ENCODE peak calls at places on chromosomes 3 and 15, in eight cellular contexts. One of them, this sample, is unnamed.

GRCh38 chr15:27414168-27414870 is 443.3 kb downstream of the GABRG3 start:
- DNase-seq in Caco-2: no peak
- DNase-seq in endothelial cell of umbilical vein: no peak
- DNase-seq in Panc1: no peak
- DNase-seq in astrocyte: peak; percentile 84
- DNase-seq in PC-3: no peak
- DNase-seq in IMR-90: no peak
- DNase-seq in heart right ventricle: no peak
- DNase-seq in this sample: no peak

GRCh38 chr3:149581681-149582349 is 76.0 kb downstream of the WWTR1 start:
- DNase-seq in Caco-2: no peak
- DNase-seq in endothelial cell of umbilical vein: peak; percentile 84
- DNase-seq in Panc1: peak; percentile 88
- DNase-seq in astrocyte: peak; percentile 91
- DNase-seq in PC-3: peak; percentile 97
- DNase-seq in IMR-90: peak; percentile 89
- DNase-seq in heart right ventricle: no peak
- DNase-seq in this sample: no peak

GRCh38 chr15:89664441-89664840 is 9.2 kb upstream of the KIF7 start:
- DNase-seq in Caco-2: no peak
- DNase-seq in endothelial cell of umbilical vein: no peak
- DNase-seq in Panc1: no peak
- DNase-seq in astrocyte: no peak
- DNase-seq in PC-3: no peak
- DNase-seq in IMR-90: no peak
- DNase-seq in heart right ventricle: no peak
- DNase-seq in this sample: no peak

GRCh38 chr3:133230191-133230590 is 169.7 kb upstream of the BFSP2 start:
- DNase-seq in Caco-2: no peak
- DNase-seq in endothelial cell of umbilical vein: no peak
- DNase-seq in Panc1: no peak
- DNase-seq in astrocyte: no peak
- DNase-seq in PC-3: no peak
- DNase-seq in IMR-90: no peak
- DNase-seq in heart right ventricle: peak; percentile 9
- DNase-seq in this sample: no peak

GRCh38 chr15:39127925-39128617 is 452.8 kb upstream of the THBS1 start:
- DNase-seq in Caco-2: peak; percentile 80
- DNase-seq in endothelial cell of umbilical vein: peak; percentile 98
- DNase-seq in Panc1: peak; percentile 89
- DNase-seq in astrocyte: peak; percentile 99
- DNase-seq in PC-3: peak; percentile 97
- DNase-seq in IMR-90: peak; percentile 97
- DNase-seq in heart right ventricle: no peak
- DNase-seq in this sample: no peak

GRCh38 chr3:22361465-22361864 is 610.5 kb upstream of the ZNF385D start:
- DNase-seq in Caco-2: no peak
- DNase-seq in endothelial cell of umbilical vein: no peak
- DNase-seq in Panc1: no peak
- DNase-seq in astrocyte: peak; percentile 4
- DNase-seq in PC-3: no peak
- DNase-seq in IMR-90: no peak
- DNase-seq in heart right ventricle: no peak
- DNase-seq in this sample: no peak

GRCh38 chr3:134056464-134056891 is 26.8 kb upstream of the SLCO2A1 start:
- DNase-seq in Caco-2: peak; percentile 51
- DNase-seq in endothelial cell of umbilical vein: peak; percentile 20
- DNase-seq in Panc1: no peak
- DNase-seq in astrocyte: no peak
- DNase-seq in PC-3: no peak
- DNase-seq in IMR-90: peak; percentile 18
- DNase-seq in heart right ventricle: no peak
- DNase-seq in this sample: no peak

GRCh38 chr3:112374334-112374734 is 41.4 kb downstream of the CD200 start:
- DNase-seq in Caco-2: no peak
- DNase-seq in endothelial cell of umbilical vein: peak; percentile 46
- DNase-seq in Panc1: no peak
- DNase-seq in astrocyte: peak; percentile 56
- DNase-seq in PC-3: no peak
- DNase-seq in IMR-90: no peak
- DNase-seq in heart right ventricle: no peak
- DNase-seq in this sample: no peak

GRCh38 chr3:75341324-75342067 is 322.6 kb upstream of the FRG2C start:
- DNase-seq in Caco-2: no peak
- DNase-seq in endothelial cell of umbilical vein: no peak
- DNase-seq in Panc1: no peak
- DNase-seq in astrocyte: no peak
- DNase-seq in PC-3: no peak
- DNase-seq in IMR-90: no peak
- DNase-seq in heart right ventricle: no peak
- DNase-seq in this sample: no peak

GRCh38 chr3:105686324-105686897 is 182.4 kb downstream of the CBLB start:
- DNase-seq in Caco-2: no peak
- DNase-seq in endothelial cell of umbilical vein: peak; percentile 24
- DNase-seq in Panc1: no peak
- DNase-seq in astrocyte: no peak
- DNase-seq in PC-3: peak; percentile 59
- DNase-seq in IMR-90: peak; percentile 54
- DNase-seq in heart right ventricle: no peak
- DNase-seq in this sample: no peak

GRCh38 chr3:57068437-57069089 is 8.1 kb downstream of the SPATA12 start:
- DNase-seq in Caco-2: no peak
- DNase-seq in endothelial cell of umbilical vein: peak; percentile 66
- DNase-seq in Panc1: peak; percentile 77
- DNase-seq in astrocyte: peak; percentile 89
- DNase-seq in PC-3: peak; percentile 81
- DNase-seq in IMR-90: peak; percentile 61
- DNase-seq in heart right ventricle: peak; percentile 53
- DNase-seq in this sample: no peak

GRCh38 chr3:41202834-41203345 is 3.6 kb downstream of the CTNNB1 start:
- DNase-seq in Caco-2: no peak
- DNase-seq in endothelial cell of umbilical vein: peak; percentile 71
- DNase-seq in Panc1: no peak
- DNase-seq in astrocyte: peak; percentile 49
- DNase-seq in PC-3: peak; percentile 70
- DNase-seq in IMR-90: peak; percentile 61
- DNase-seq in heart right ventricle: peak; percentile 26
- DNase-seq in this sample: no peak

GRCh38 chr3:59185586-59186381 is 136.0 kb upstream of the CFAP20DC start:
- DNase-seq in Caco-2: no peak
- DNase-seq in endothelial cell of umbilical vein: no peak
- DNase-seq in Panc1: no peak
- DNase-seq in astrocyte: peak; percentile 50
- DNase-seq in PC-3: peak; percentile 28
- DNase-seq in IMR-90: peak; percentile 19
- DNase-seq in heart right ventricle: no peak
- DNase-seq in this sample: no peak

DNA sequence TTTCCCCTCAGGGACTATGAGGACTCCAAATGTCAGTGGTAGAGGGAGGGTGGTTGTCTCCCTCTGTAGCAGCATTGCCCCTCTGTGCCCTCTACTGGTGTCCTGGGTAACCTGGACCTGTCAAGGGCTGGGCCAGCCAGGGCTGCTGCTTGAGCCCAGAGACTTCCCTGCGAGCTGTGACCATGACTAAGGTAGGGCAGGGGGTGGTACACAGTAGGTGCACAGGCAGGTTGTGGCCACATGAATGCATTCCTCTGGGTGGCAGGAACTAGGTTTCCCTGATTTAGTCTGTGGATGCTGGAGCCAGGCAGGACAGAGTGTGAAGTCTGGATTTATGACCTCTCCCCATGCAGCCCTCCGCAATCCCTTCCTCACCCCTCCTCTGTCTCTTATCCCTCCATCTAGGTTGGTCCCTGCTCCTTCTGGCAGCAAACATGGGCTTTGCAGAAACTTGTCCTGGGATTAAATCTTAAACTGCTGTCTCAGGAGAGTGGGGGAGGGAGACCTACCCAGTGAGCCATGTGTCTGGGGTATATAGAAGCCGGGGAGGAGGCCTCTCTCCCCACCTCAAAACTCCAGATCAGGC is 8.7 kb upstream of the SEMA3F start:
- DNase-seq in Caco-2: no peak
- DNase-seq in endothelial cell of umbilical vein: no peak
- DNase-seq in Panc1: no peak
- DNase-seq in astrocyte: no peak
- DNase-seq in PC-3: no peak
- DNase-seq in IMR-90: no peak
- DNase-seq in heart right ventricle: no peak
- DNase-seq in this sample: no peak
- TF ChIP-seq CTCF in Caco-2: no peak
- TF ChIP-seq CTCF in endothelial cell of umbilical vein: peak; percentile 6
- TF ChIP-seq CTCF in Panc1: no peak
- TF ChIP-seq CTCF in astrocyte: no peak
- TF ChIP-seq CTCF in PC-3: peak; percentile 26
- TF ChIP-seq CTCF in IMR-90: no peak
- TF ChIP-seq CTCF in heart right ventricle: no peak
- TF ChIP-seq CTCF in this sample: no peak

GRCh38 chr15:47950447-47950846 is 170.3 kb upstream of the SLC24A5 start:
- DNase-seq in Caco-2: no peak
- DNase-seq in endothelial cell of umbilical vein: no peak
- DNase-seq in Panc1: no peak
- DNase-seq in astrocyte: no peak
- DNase-seq in PC-3: no peak
- DNase-seq in IMR-90: no peak
- DNase-seq in heart right ventricle: no peak
- DNase-seq in this sample: no peak

GRCh38 chr15:47945869-47946666 is 174.7 kb upstream of the SLC24A5 start:
- DNase-seq in Caco-2: no peak
- DNase-seq in endothelial cell of umbilical vein: no peak
- DNase-seq in Panc1: no peak
- DNase-seq in astrocyte: no peak
- DNase-seq in PC-3: no peak
- DNase-seq in IMR-90: no peak
- DNase-seq in heart right ventricle: no peak
- DNase-seq in this sample: no peak

GRCh38 chr15:47944911-47945310 is 175.9 kb upstream of the SLC24A5 start:
- DNase-seq in Caco-2: no peak
- DNase-seq in endothelial cell of umbilical vein: no peak
- DNase-seq in Panc1: no peak
- DNase-seq in astrocyte: no peak
- DNase-seq in PC-3: no peak
- DNase-seq in IMR-90: no peak
- DNase-seq in heart right ventricle: no peak
- DNase-seq in this sample: no peak

GRCh38 chr15:47951761-47952160 is 169.0 kb upstream of the SLC24A5 start:
- DNase-seq in Caco-2: no peak
- DNase-seq in endothelial cell of umbilical vein: no peak
- DNase-seq in Panc1: no peak
- DNase-seq in astrocyte: no peak
- DNase-seq in PC-3: no peak
- DNase-seq in IMR-90: no peak
- DNase-seq in heart right ventricle: no peak
- DNase-seq in this sample: no peak

GRCh38 chr15:47949815-47950214 is 171.0 kb upstream of the SLC24A5 start:
- DNase-seq in Caco-2: no peak
- DNase-seq in endothelial cell of umbilical vein: no peak
- DNase-seq in Panc1: no peak
- DNase-seq in astrocyte: no peak
- DNase-seq in PC-3: no peak
- DNase-seq in IMR-90: no peak
- DNase-seq in heart right ventricle: no peak
- DNase-seq in this sample: no peak
- H3K27me3 ChIP-seq in Caco-2: no peaks in the 10 kb centered on the region
- H3K27me3 ChIP-seq in endothelial cell of umbilical vein: peaks cover 6% of the 10 kb centered on the region
- H3K27me3 ChIP-seq in Panc1: no peaks in the 10 kb centered on the region
- H3K27me3 ChIP-seq in astrocyte: peaks cover 2% of the 10 kb centered on the region
- H3K27me3 ChIP-seq in PC-3: no peaks in the 10 kb centered on the region
- H3K27me3 ChIP-seq in IMR-90: no peaks in the 10 kb centered on the region
- H3K27me3 ChIP-seq in heart right ventricle: no peaks in the 10 kb centered on the region
- H3K27me3 ChIP-seq in this sample: no peaks in the 10 kb centered on the region

GRCh38 chr3:45119824-45120614 is 26.2 kb downstream of the CDCP1 start:
- DNase-seq in Caco-2: peak; percentile 58
- DNase-seq in endothelial cell of umbilical vein: no peak
- DNase-seq in Panc1: no peak
- DNase-seq in astrocyte: no peak
- DNase-seq in PC-3: peak; percentile 99
- DNase-seq in IMR-90: peak; percentile 36
- DNase-seq in heart right ventricle: no peak
- DNase-seq in this sample: no peak

GRCh38 chr3:45118615-45119062 is 27.5 kb downstream of the CDCP1 start:
- DNase-seq in Caco-2: no peak
- DNase-seq in endothelial cell of umbilical vein: no peak
- DNase-seq in Panc1: no peak
- DNase-seq in astrocyte: no peak
- DNase-seq in PC-3: no peak
- DNase-seq in IMR-90: no peak
- DNase-seq in heart right ventricle: no peak
- DNase-seq in this sample: no peak

GRCh38 chr3:45123841-45124269 is 22.3 kb downstream of the CDCP1 start:
- DNase-seq in Caco-2: no peak
- DNase-seq in endothelial cell of umbilical vein: peak; percentile 40
- DNase-seq in Panc1: peak; percentile 92
- DNase-seq in astrocyte: peak; percentile 92
- DNase-seq in PC-3: peak; percentile 94
- DNase-seq in IMR-90: peak; percentile 91
- DNase-seq in heart right ventricle: no peak
- DNase-seq in this sample: no peak

GRCh38 chr3:45123030-45123429 is 23.1 kb downstream of the CDCP1 start:
- DNase-seq in Caco-2: no peak
- DNase-seq in endothelial cell of umbilical vein: peak; percentile 12
- DNase-seq in Panc1: peak; percentile 86
- DNase-seq in astrocyte: peak; percentile 89
- DNase-seq in PC-3: peak; percentile 97
- DNase-seq in IMR-90: peak; percentile 98
- DNase-seq in heart right ventricle: no peak
- DNase-seq in this sample: no peak

DNA sequence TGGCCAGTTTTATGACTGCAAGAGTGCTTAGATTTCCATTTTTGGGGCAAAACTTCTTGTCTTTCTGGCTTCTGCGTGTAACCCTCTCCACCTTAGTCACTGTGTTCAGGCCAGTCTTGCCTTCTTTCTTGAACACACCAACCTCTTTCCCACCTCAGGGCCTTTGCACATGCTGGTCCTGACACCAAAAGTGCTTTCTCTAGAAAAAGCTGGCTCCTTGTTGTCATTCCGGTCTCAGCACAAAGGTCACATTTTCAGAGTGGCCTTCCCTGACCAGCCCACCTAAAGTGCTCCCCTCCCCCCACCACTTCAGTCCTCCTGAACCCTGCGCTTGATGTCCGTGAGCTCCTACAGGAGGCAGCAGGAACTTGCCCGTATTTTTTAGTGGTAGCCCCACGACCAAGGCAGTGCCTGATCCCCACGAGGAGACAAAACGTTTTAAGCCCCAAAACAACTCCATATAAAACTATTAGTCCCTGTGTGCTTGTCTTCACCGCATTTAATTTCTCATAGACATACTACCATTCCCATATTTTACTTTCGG is 25.5 kb downstream of the CDCP1 start:
- DNase-seq in Caco-2: no peak
- DNase-seq in endothelial cell of umbilical vein: no peak
- DNase-seq in Panc1: no peak
- DNase-seq in astrocyte: no peak
- DNase-seq in PC-3: no peak
- DNase-seq in IMR-90: no peak
- DNase-seq in heart right ventricle: no peak
- DNase-seq in this sample: no peak
- TF ChIP-seq CTCF in Caco-2: no peak
- TF ChIP-seq CTCF in endothelial cell of umbilical vein: no peak
- TF ChIP-seq CTCF in Panc1: no peak
- TF ChIP-seq CTCF in astrocyte: no peak
- TF ChIP-seq CTCF in PC-3: no peak
- TF ChIP-seq CTCF in IMR-90: no peak
- TF ChIP-seq CTCF in heart right ventricle: no peak
- TF ChIP-seq CTCF in this sample: no peak

GRCh38 chr15:45115312-45115820 is 1.2 kb downstream of the DUOXA2 start:
- DNase-seq in Caco-2: no peak
- DNase-seq in endothelial cell of umbilical vein: no peak
- DNase-seq in Panc1: no peak
- DNase-seq in astrocyte: no peak
- DNase-seq in PC-3: no peak
- DNase-seq in IMR-90: no peak
- DNase-seq in heart right ventricle: no peak
- DNase-seq in this sample: no peak
- H3K27me3 ChIP-seq in Caco-2: no peaks in the 10 kb centered on the region
- H3K27me3 ChIP-seq in endothelial cell of umbilical vein: peaks cover 69% of the 10 kb centered on the region
- H3K27me3 ChIP-seq in Panc1: peaks cover 21% of the 10 kb centered on the region
- H3K27me3 ChIP-seq in astrocyte: peaks cover 67% of the 10 kb centered on the region
- H3K27me3 ChIP-seq in PC-3: peaks cover 24% of the 10 kb centered on the region
- H3K27me3 ChIP-seq in IMR-90: peaks cover 68% of the 10 kb centered on the region
- H3K27me3 ChIP-seq in heart right ventricle: peaks cover 39% of the 10 kb centered on the region
- H3K27me3 ChIP-seq in this sample: peaks cover 66% of the 10 kb centered on the region

This sample was measured in CD4-positive, alpha-beta T cell.